ENCODE peak calls at places on chromosomes 3 and 15, in five cellular contexts. One of them, this sample, is unnamed.
A peak's percentile ranks its signal among the peaks of the same experiment; 100 is the strongest.

GRCh38 chr3:39473452-39474125 is 6.1 kb downstream of the MOBP start:
- DNase-seq in neural progenitor cell: no peak
- DNase-seq in HCT116: no peak
- DNase-seq in GM23338: peak; percentile 74
- DNase-seq in GM23248: no peak
- DNase-seq in this sample: no peak

GRCh38 chr3:106086636-106087035 is 217.8 kb upstream of the CBLB start:
- DNase-seq in neural progenitor cell: no peak
- DNase-seq in HCT116: no peak
- DNase-seq in GM23338: no peak
- DNase-seq in GM23248: peak; percentile 5
- DNase-seq in this sample: no peak

GRCh38 chr3:155805204-155805801 is 775 bp downstream of the C3orf33 start:
- DNase-seq in neural progenitor cell: peak; percentile 5
- DNase-seq in HCT116: peak; percentile 12
- DNase-seq in GM23338: no peak
- DNase-seq in GM23248: peak; percentile 66
- DNase-seq in this sample: peak; percentile 27

GRCh38 chr15:60326824-60327654 is 70.7 kb downstream of the ANXA2 start:
- DNase-seq in neural progenitor cell: peak; percentile 68
- DNase-seq in HCT116: peak; percentile 47
- DNase-seq in GM23338: peak; percentile 79
- DNase-seq in GM23248: peak; percentile 70
- DNase-seq in this sample: peak; percentile 74

GRCh38 chr3:178518660-178519396 is 17.4 kb upstream of the KCNMB2 start:
- DNase-seq in neural progenitor cell: no peak
- DNase-seq in HCT116: no peak
- DNase-seq in GM23338: no peak
- DNase-seq in GM23248: peak; percentile 16
- DNase-seq in this sample: peak; percentile 99

GRCh38 chr3:183087184-183087583 is 12.1 kb downstream of the MCCC1 start:
- DNase-seq in neural progenitor cell: no peak
- DNase-seq in HCT116: no peak
- DNase-seq in GM23338: no peak
- DNase-seq in GM23248: no peak
- DNase-seq in this sample: no peak

GRCh38 chr15:89633585-89633984 is 21.7 kb downstream of the KIF7 start:
- DNase-seq in neural progenitor cell: no peak
- DNase-seq in HCT116: no peak
- DNase-seq in GM23338: no peak
- DNase-seq in GM23248: no peak
- DNase-seq in this sample: no peak

GRCh38 chr3:154522031-154522430 is 92.0 kb upstream of the GPR149 start:
- DNase-seq in neural progenitor cell: no peak
- DNase-seq in HCT116: no peak
- DNase-seq in GM23338: no peak
- DNase-seq in GM23248: no peak
- DNase-seq in this sample: no peak

GRCh38 chr3:154678271-154678670 is 248.3 kb upstream of the GPR149 start:
- DNase-seq in neural progenitor cell: no peak
- DNase-seq in HCT116: no peak
- DNase-seq in GM23338: no peak
- DNase-seq in GM23248: no peak
- DNase-seq in this sample: no peak

GRCh38 chr3:68666409-68667193 is 265.7 kb downstream of the TAFA4 start:
- DNase-seq in neural progenitor cell: no peak
- DNase-seq in HCT116: no peak
- DNase-seq in GM23338: peak; percentile 50
- DNase-seq in GM23248: no peak
- DNase-seq in this sample: no peak

GRCh38 chr3:30448946-30449686 is 157.3 kb upstream of the TGFBR2 start:
- DNase-seq in neural progenitor cell: no peak
- DNase-seq in HCT116: no peak
- DNase-seq in GM23338: no peak
- DNase-seq in GM23248: peak; percentile 37
- DNase-seq in this sample: no peak

GRCh38 chr15:101159096-101159935 is 92.5 kb downstream of the CHSY1 start:
- DNase-seq in neural progenitor cell: no peak
- DNase-seq in HCT116: no peak
- DNase-seq in GM23338: no peak
- DNase-seq in GM23248: no peak
- DNase-seq in this sample: no peak

GRCh38 chr15:73240864-73241499 is 127.8 kb downstream of the HCN4 start:
- DNase-seq in neural progenitor cell: peak; percentile 67
- DNase-seq in HCT116: peak; percentile 61
- DNase-seq in GM23338: peak; percentile 79
- DNase-seq in GM23248: peak; percentile 50
- DNase-seq in this sample: peak; percentile 64

GRCh38 chr3:64954995-64955636 is 267.3 kb upstream of the ADAMTS9 start:
- DNase-seq in neural progenitor cell: no peak
- DNase-seq in HCT116: no peak
- DNase-seq in GM23338: no peak
- DNase-seq in GM23248: no peak
- DNase-seq in this sample: no peak

GRCh38 chr3:104523136-104523535 is 843.6 kb upstream of the ALCAM start:
- DNase-seq in neural progenitor cell: no peak
- DNase-seq in HCT116: no peak
- DNase-seq in GM23338: no peak
- DNase-seq in GM23248: no peak
- DNase-seq in this sample: peak; percentile 73

GRCh38 chr15:31328425-31328998 is 1.9 kb downstream of the KLF13 start:
- DNase-seq in neural progenitor cell: no peak
- DNase-seq in HCT116: no peak
- DNase-seq in GM23338: no peak
- DNase-seq in GM23248: peak; percentile 89
- DNase-seq in this sample: peak; percentile 53

GRCh38 chr15:23447107-23447500 is at the start of gene GOLGA6L2:
- DNase-seq in neural progenitor cell: no peak
- DNase-seq in HCT116: peak; percentile 77
- DNase-seq in GM23338: peak; percentile 57
- DNase-seq in GM23248: peak; percentile 8
- DNase-seq in this sample: no peak

GRCh38 chr15:101637549-101638318 is 14.4 kb downstream of the TM2D3 start:
- DNase-seq in neural progenitor cell: no peak
- DNase-seq in HCT116: no peak
- DNase-seq in GM23338: no peak
- DNase-seq in GM23248: peak; percentile 39
- DNase-seq in this sample: no peak

GRCh38 chr15:85831415-85832113 is 36.8 kb upstream of the KLHL25 start:
- DNase-seq in neural progenitor cell: peak; percentile 81
- DNase-seq in HCT116: peak; percentile 37
- DNase-seq in GM23338: peak; percentile 79
- DNase-seq in GM23248: peak; percentile 77
- DNase-seq in this sample: no peak

GRCh38 chr3:84961492-84962255 is 2.9 kb downstream of the CADM2 start:
- DNase-seq in neural progenitor cell: peak; percentile 60
- DNase-seq in HCT116: no peak
- DNase-seq in GM23338: no peak
- DNase-seq in GM23248: no peak
- DNase-seq in this sample: no peak

GRCh38 chr3:155704771-155705559 is 39.9 kb downstream of the PLCH1 start:
- DNase-seq in neural progenitor cell: peak; percentile 46
- DNase-seq in HCT116: no peak
- DNase-seq in GM23338: no peak
- DNase-seq in GM23248: peak; percentile 24
- DNase-seq in this sample: no peak

GRCh38 chr3:46856576-46857471 is 6.4 kb downstream of the MYL3 start:
- DNase-seq in neural progenitor cell: peak; percentile 1
- DNase-seq in HCT116: no peak
- DNase-seq in GM23338: no peak
- DNase-seq in GM23248: no peak
- DNase-seq in this sample: no peak

GRCh38 chr3:36944012-36944640 is 728 bp downstream of the TRANK1 start:
- DNase-seq in neural progenitor cell: peak; percentile 76
- DNase-seq in HCT116: no peak
- DNase-seq in GM23338: peak; percentile 78
- DNase-seq in GM23248: peak; percentile 81
- DNase-seq in this sample: no peak

GRCh38 chr3:45861043-45861846 is 19.3 kb upstream of the LZTFL1 start:
- DNase-seq in neural progenitor cell: no peak
- DNase-seq in HCT116: no peak
- DNase-seq in GM23338: no peak
- DNase-seq in GM23248: no peak
- DNase-seq in this sample: peak; percentile 57

GRCh38 chr3:186251948-186252619 is 110.0 kb downstream of the DGKG start:
- DNase-seq in neural progenitor cell: no peak
- DNase-seq in HCT116: no peak
- DNase-seq in GM23338: no peak
- DNase-seq in GM23248: no peak
- DNase-seq in this sample: no peak

GRCh38 chr15:100172356-100173024 is 169.3 kb downstream of the ADAMTS17 start:
- DNase-seq in neural progenitor cell: no peak
- DNase-seq in HCT116: no peak
- DNase-seq in GM23338: no peak
- DNase-seq in GM23248: no peak
- DNase-seq in this sample: no peak

GRCh38 chr15:34802803-34803395 is 7.5 kb upstream of the ACTC1 start:
- DNase-seq in neural progenitor cell: no peak
- DNase-seq in HCT116: no peak
- DNase-seq in GM23338: no peak
- DNase-seq in GM23248: no peak
- DNase-seq in this sample: no peak

GRCh38 chr15:34796847-34797246 is 1.5 kb upstream of the ACTC1 start:
- DNase-seq in neural progenitor cell: no peak
- DNase-seq in HCT116: no peak
- DNase-seq in GM23338: no peak
- DNase-seq in GM23248: no peak
- DNase-seq in this sample: no peak

GRCh38 chr15:34799825-34800168 is 4.4 kb upstream of the ACTC1 start:
- DNase-seq in neural progenitor cell: no peak
- DNase-seq in HCT116: no peak
- DNase-seq in GM23338: no peak
- DNase-seq in GM23248: no peak
- DNase-seq in this sample: no peak

GRCh38 chr15:34802371-34802770 is 7.0 kb upstream of the ACTC1 start:
- DNase-seq in neural progenitor cell: no peak
- DNase-seq in HCT116: no peak
- DNase-seq in GM23338: no peak
- DNase-seq in GM23248: no peak
- DNase-seq in this sample: no peak

DNA sequence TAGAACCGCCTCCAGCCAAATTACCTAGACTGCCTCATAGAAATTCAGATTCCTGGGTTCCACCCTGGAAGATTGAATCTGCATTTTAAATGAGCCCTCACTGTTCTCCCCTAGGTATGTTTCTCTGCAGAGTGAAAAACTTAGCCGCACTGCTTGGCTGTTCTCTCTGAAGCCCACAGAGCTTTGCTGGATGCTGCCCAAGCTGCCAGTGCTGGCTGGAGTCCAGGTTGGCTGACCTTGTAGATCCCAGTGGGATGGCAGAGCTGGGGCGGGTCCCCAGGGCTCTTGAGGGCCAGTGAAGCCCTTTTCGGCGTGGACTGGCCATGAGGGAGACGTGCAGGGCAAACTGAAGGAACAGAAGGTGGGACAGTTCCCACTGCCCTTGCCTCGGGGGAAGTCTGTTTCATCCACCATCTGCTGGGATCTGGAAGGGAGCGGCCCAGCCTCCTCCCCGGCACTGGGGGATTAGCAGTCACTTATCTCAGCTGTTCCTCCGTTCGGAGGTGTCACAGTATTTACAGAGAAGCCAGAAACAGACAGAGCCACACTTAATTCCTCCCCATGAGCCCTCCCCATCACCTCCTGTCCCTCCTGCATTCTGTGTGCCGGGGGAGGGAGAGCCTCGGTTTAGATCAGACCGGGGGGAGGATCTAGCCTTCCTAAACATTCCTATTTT is 3.9 kb upstream of the ACTC1 start:
- DNase-seq in neural progenitor cell: peak; percentile 56
- DNase-seq in HCT116: no peak
- DNase-seq in GM23338: peak; percentile 41
- DNase-seq in GM23248: no peak
- DNase-seq in this sample: no peak
- TF ChIP-seq EZH2phosphoT487 in neural progenitor cell: no peak
- TF ChIP-seq EZH2phosphoT487 in HCT116: no peak
- TF ChIP-seq EZH2phosphoT487 in GM23338: no peak
- TF ChIP-seq EZH2phosphoT487 in GM23248: no peak
- TF ChIP-seq EZH2phosphoT487 in this sample: no peak

GRCh38 chr15:69075467-69075866 is 61.0 kb downstream of the NOX5 start:
- DNase-seq in neural progenitor cell: no peak
- DNase-seq in HCT116: no peak
- DNase-seq in GM23338: no peak
- DNase-seq in GM23248: no peak
- DNase-seq in this sample: no peak
- H3K4me3 ChIP-seq in neural progenitor cell: no peak overlapping the region
- H3K4me3 ChIP-seq in HCT116: no peak overlapping the region
- H3K4me3 ChIP-seq in GM23338: peak overlapping the region; percentile 80
- H3K4me3 ChIP-seq in GM23248: no peak overlapping the region
- H3K4me3 ChIP-seq in this sample: no peak overlapping the region

DNA sequence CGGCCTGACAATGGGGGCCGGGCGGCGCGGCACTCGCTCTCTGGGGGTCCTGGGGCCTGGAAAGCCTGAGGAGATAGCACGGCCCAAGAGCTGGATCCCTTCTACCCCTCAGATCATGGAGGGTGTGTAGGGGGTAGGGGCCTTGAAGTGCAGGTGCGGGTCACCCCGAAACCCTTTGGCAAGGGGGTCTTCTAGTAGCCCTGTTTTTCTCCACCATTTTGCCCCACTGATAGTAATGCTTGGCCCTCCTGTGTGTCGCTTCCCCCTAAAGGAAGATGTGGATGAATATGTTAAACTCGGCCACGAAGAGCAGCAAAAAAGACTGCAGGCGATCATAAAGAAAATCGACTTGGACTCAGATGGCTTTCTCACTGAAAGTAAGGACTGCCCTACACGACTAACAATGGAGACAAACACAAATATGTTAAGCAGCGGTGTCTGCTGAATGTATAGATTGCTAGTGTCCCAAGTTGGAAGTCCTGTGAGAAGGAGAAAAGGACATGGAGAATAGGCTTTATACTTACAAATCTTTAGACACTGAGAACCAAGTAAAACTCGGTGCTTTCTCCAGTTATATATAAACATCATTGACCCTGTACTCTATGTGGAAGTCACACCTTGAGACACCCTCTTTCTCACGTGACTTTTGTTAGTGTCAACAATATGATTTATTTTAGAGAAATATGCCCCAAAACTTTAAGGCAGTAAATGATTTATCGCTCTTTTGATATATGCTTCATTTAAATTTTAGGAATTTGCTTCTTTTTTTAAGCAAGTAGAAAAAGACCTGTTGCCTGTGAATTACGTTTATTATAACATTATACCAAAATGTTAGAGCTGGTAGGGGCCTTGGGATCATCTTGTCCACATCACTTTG is 779 bp downstream of the RCN2 start:
- DNase-seq in neural progenitor cell: peak; percentile 42
- DNase-seq in HCT116: no peak
- DNase-seq in GM23338: peak; percentile 17
- DNase-seq in GM23248: peak; percentile 49
- DNase-seq in this sample: peak; percentile 21
- TF ChIP-seq EZH2phosphoT487 in neural progenitor cell: no peak
- TF ChIP-seq EZH2phosphoT487 in HCT116: no peak
- TF ChIP-seq EZH2phosphoT487 in GM23338: no peak
- TF ChIP-seq EZH2phosphoT487 in GM23248: no peak
- TF ChIP-seq EZH2phosphoT487 in this sample: no peak

DNA sequence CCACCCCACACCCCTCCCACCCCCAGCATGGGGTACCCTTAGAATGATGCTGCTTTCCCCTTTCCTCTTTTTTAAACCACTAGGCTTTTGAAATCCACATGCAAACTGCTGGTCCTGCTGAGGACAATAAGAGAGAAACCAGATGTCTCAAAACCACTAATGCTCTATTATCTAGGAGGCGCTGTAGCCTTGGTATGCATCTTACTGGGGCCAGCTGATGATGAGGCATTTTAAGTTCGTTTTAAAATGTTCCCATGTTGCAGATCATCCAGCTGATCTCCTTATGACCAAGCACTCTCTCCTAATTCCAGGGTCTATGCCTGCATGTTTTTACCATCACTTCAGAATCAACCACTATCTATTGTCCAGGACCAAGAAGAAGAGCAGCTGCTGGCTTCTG is 1.3 kb downstream of the NME9 start:
- DNase-seq in neural progenitor cell: peak; percentile 33
- DNase-seq in HCT116: no peak
- DNase-seq in GM23338: peak; percentile 51
- DNase-seq in GM23248: peak; percentile 82
- DNase-seq in this sample: peak; percentile 12
- H3K4me3 ChIP-seq in neural progenitor cell: no peak overlapping the region
- H3K4me3 ChIP-seq in HCT116: no peak overlapping the region
- H3K4me3 ChIP-seq in GM23338: no peak overlapping the region
- H3K4me3 ChIP-seq in GM23248: peak overlapping the region; percentile 69
- H3K4me3 ChIP-seq in this sample: no peak overlapping the region

This sample was measured in MM.1S.